ENCODE peak calls at places on chromosomes 2 and 18, in four cellular contexts. Z is MM.1S, B is A549, P is tibial artery. A is an unnamed sample.

GRCh38 chr18:8822643-8823042 is 117.3 kb downstream of the MTCL1 start:
- DNase-seq in P (no peak), B (no peak), Z (no peak), A (no peak)

GRCh38 chr2:144510206-144510991 is 9.5 kb downstream of the ZEB2 start:
- DNase-seq in Z (no peak), P (peak), B (no peak), A (peak)

GRCh38 chr2:39938035-39938835 is 159.2 kb upstream of the THUMPD2 start:
- DNase-seq in Z (no peak), B (no peak), P (no peak), A (peak)

GRCh38 chr2:181741756-181742155 is 61.4 kb upstream of the NEUROD1 start:
- DNase-seq in Z (no peak), P (no peak), B (no peak), A (peak)

GRCh38 chr2:55309441-55309840 is 40.4 kb upstream of the MTIF2 start:
- DNase-seq in B (no peak), P (no peak), Z (no peak), A (peak)

GRCh38 chr2:26712486-26713465 is 20.3 kb downstream of the KCNK3 start:
- DNase-seq in Z (no peak), B (no peak), P (peak), A (no peak)

GRCh38 chr18:8982416-8983183 is 119.9 kb upstream of the NDUFV2 start:
- DNase-seq in Z (peak), P (no peak), B (peak), A (peak)

GRCh38 chr2:152875832-152876669 is 157.6 kb downstream of the ARL6IP6 start:
- DNase-seq in B (no peak), P (no peak), Z (no peak), A (peak)

GRCh38 chr2:7609556-7610323 is 692.5 kb downstream of the RNF144A start:
- DNase-seq in P (no peak), B (no peak), Z (no peak), A (no peak)

GRCh38 chr2:20093263-20094141 is 42.1 kb upstream of the LAPTM4A start:
- DNase-seq in B (peak), Z (no peak), P (no peak), A (peak)

GRCh38 chr2:73582364-73582763 is 59.9 kb downstream of the NAT8 start:
- DNase-seq in P (no peak), Z (no peak), B (no peak), A (no peak)

GRCh38 chr2:241950413-241950863 is 80.9 kb downstream of the RTP5 start:
- DNase-seq in P (no peak), Z (no peak), B (no peak), A (no peak)

GRCh38 chr2:170282851-170283250 is 104.9 kb downstream of the MYO3B start:
- DNase-seq in B (no peak), P (no peak), Z (no peak), A (no peak)

GRCh38 chr2:78411284-78411683 is 614.2 kb upstream of the REG3G start:
- DNase-seq in P (no peak), B (no peak), Z (no peak), A (no peak)

GRCh38 chr2:129252781-129253460 is 726.5 kb upstream of the RAB6C start:
- DNase-seq in Z (no peak), P (no peak), B (no peak), A (no peak)

GRCh38 chr18:49321800-49322461 is 138.5 kb downstream of the DYM start:
- DNase-seq in P (no peak), B (no peak), Z (no peak), A (peak)

GRCh38 chr2:29218071-29218470 is 102.9 kb downstream of the CLIP4 start:
- DNase-seq in Z (no peak), B (no peak), P (peak), A (no peak)

GRCh38 chr2:187920511-187920910 is 366.3 kb upstream of the TFPI start:
- DNase-seq in Z (no peak), P (no peak), B (no peak), A (no peak)

GRCh38 chr2:189639003-189639609 is 22.2 kb upstream of the ASNSD1 start:
- DNase-seq in P (no peak), B (no peak), Z (no peak), A (peak)

GRCh38 chr2:240593026-240593702 is 6.6 kb downstream of the CAPN10 start:
- DNase-seq in P (peak), Z (no peak), B (no peak), A (no peak)

GRCh38 chr2:20592106-20593071 is 58.5 kb downstream of the HS1BP3 start:
- DNase-seq in P (peak), B (no peak), Z (no peak), A (no peak)

GRCh38 chr2:205060269-205060668 is 515.0 kb downstream of the PARD3B start:
- DNase-seq in B (peak), P (no peak), Z (no peak), A (peak)

GRCh38 chr18:39523281-39523680 is 1957.7 kb upstream of the CELF4 start:
- DNase-seq in Z (no peak), B (peak), P (no peak), A (peak)

GRCh38 chr2:216555274-216555673 is 56.6 kb downstream of the RPL37A start:
- DNase-seq in Z (no peak), P (peak), B (no peak), A (peak)

GRCh38 chr2:68837164-68837860 is 33.9 kb downstream of the BMP10 start:
- DNase-seq in P (peak), B (peak), Z (peak), A (peak)

GRCh38 chr2:1414121-1414520 is 858 bp downstream of the TPO start:
- DNase-seq in Z (no peak), B (no peak), P (no peak), A (no peak)
- TF ChIP-seq CTCF in Z (no peak), B (no peak), P (no peak), A (no peak)

GRCh38 chr2:112182581-112183034 is 44.4 kb downstream of the FBLN7 start:
- DNase-seq in B (no peak), P (no peak), Z (no peak), A (no peak)
- H3K4me3 ChIP-seq in B (no peak), P (no peak), Z (no peak), A (no peak)

GRCh38 chr2:157592983-157593382 is 35.7 kb downstream of the ACVR1C start:
- DNase-seq in B (no peak), Z (no peak), P (no peak), A (peak)
- TF ChIP-seq CTCF in B (peak), Z (peak), P (no peak), A (peak)

GRCh38 chr18:3916082-3916481 is 466.1 kb downstream of the TGIF1 start:
- DNase-seq in P (no peak), Z (no peak), B (no peak), A (no peak)
- H3K4me3 ChIP-seq in P (no peak), Z (no peak), B (no peak), A (no peak)

DNA sequence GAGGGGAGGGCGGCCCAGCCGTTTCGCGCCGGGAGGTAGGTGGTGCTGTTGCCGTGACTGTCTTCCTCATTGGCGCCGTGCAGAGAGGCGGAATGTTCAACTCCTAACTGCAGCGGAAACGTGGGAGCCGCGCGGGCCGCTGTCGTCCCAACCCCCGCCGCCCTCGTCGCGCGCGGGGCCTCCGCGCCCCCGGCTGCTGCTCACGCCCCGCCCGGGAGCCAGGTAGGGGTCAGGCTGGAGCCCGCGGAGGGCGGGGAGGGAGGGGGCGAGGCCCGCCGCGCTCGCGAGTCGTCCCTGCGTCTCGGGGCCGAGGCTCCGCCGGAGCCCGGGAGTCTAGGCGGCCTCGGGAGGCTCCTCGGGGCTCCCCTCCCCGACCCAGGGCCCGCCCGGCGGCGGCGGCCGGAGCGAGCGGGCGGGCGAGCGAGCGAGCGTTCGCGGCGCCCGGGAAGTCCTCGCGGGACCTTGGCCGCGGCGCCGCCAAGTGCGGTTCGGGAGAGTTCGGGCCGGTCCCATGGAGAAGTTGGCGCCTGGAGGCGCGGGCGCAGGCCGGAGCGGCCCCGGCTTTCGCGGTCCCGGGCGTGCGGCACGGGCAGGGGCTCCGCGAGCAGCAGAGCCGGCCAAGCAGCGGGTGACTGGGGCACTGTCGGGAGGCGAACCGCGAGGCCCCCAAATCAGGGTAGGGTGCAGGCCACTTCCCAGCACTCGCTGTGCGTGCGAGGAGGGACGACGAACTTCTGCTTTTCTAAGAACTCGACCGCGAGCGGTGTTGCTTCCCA is at the start of gene MAP3K20:
- DNase-seq in B (no peak), Z (peak), P (peak), A (peak)
- TF ChIP-seq CTCF in B (peak), Z (peak), P (peak), A (peak)

GRCh38 chr2:66576381-66577330 is 141.7 kb downstream of the MEIS1 start:
- DNase-seq in P (no peak), Z (no peak), B (peak), A (peak)
- H3K4me3 ChIP-seq in P (peak), Z (no peak), B (peak), A (peak)

DNA sequence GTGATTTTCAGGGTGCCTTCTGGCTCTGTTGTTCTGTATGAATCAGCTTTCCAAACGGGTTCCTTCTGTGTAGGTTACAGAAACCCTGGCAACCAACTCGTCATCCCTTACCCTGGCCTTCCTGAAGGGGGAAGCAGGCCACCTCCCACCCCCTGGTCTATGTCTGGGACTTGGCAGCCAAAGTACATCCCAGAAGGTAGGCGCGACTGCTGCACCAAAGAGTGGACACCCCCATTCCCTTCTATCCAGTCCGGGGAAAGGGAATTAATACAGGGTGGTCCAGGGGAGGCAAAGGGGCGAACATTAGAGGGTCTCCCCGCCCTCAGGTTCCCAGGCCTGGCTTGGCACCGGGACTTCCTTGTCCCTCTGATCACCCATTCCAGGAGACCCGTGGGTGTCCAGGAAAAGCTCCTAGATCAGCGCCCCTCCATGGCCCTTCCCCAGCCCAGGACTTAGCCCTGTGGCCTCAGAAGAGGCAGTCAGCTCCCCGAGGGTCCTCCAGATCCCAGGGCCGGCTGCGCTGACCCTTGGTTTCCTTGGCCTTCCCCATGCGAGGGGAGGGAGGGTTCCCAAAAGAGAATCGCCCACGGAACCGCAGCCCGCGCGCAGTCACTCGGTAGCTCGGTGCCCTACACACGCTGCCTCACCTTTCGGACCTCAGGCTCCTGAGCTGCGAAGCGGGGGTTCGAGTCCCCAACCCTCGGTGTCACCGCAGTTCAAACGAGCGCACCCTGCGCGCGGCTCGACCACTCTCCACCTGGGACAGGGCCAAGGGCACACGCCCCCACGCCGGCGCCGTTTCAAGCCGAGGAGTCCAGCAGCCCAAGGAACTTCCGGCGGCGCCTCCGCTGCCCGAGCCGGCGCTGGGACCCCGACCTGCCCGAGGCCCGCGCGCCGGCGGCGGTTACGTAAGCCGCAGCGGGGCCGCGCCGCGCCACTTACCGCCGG is at the start of gene PER2:
- DNase-seq in P (peak), B (peak), Z (peak), A (peak)
- TF ChIP-seq CTCF in P (peak), B (peak), Z (peak), A (peak)

GRCh38 chr2:120169020-120169419 is 54.2 kb downstream of the TMEM185B start:
- DNase-seq in Z (no peak), B (no peak), P (no peak), A (no peak)
- H3K4me3 ChIP-seq in Z (no peak), B (no peak), P (no peak), A (no peak)

DNA sequence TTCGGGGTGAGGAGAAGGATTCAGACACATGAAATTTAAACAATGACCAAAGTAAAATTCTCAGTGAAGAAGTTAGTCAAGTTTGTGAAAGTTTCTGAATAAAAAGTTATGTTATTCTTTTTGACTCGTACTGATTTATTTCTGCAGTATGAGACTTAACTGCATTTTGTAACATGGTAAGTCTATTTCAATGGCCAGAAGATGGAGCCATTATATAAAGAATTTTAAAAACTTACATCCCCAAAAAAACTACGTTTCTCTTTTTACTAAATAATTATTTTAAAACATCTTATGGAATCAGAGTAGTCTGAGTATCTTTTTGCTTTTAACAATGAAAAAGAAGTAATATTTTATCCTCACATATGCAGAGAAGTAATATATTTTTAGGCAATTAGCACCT is 51.4 kb upstream of the SCN1A start:
- DNase-seq in Z (no peak), B (no peak), P (no peak), A (peak)
- TF ChIP-seq CTCF in Z (no peak), B (peak), P (no peak), A (peak)